ENCODE peak calls at places on chromosomes 1 and 21, in nine cellular contexts. I is transverse colon, D is A549, K is uterus, O is right lobe of liver, L is stomach, R is breast epithelium, F is prostate gland, V is adrenal gland. U is an unnamed sample. For H3K4me1, the result is how much of the 10 kb centered on the place peaks cover.

GRCh38 chr21:33268736-33269441 is 2.7 kb downstream of the IL10RB start:
- DNase-seq in F (peak), L (peak), R (peak), I (peak), V (no peak), K (no peak), O (peak), D (peak), U (peak)

GRCh38 chr1:89948726-89949345 is 46.1 kb upstream of the ZNF326 start:
- DNase-seq in L (no peak), D (no peak), R (no peak), V (no peak), F (no peak), K (no peak), O (no peak), I (no peak), U (no peak)

GRCh38 chr21:39866093-39866492 is 1.1 kb upstream of the PCP4 start:
- DNase-seq in L (no peak), O (no peak), R (no peak), K (no peak), I (no peak), D (no peak), V (peak), F (no peak), U (no peak)

GRCh38 chr1:197783510-197783948 is 8.2 kb upstream of the DENND1B start:
- DNase-seq in L (no peak), V (no peak), D (no peak), R (no peak), K (no peak), O (no peak), F (peak), I (peak), U (no peak)

GRCh38 chr1:183685112-183685713 is 32.1 kb upstream of the APOBEC4 start:
- DNase-seq in K (no peak), L (peak), D (peak), I (no peak), F (no peak), O (no peak), R (no peak), V (no peak), U (no peak)

GRCh38 chr1:201562257-201562656 is 23.3 kb downstream of the NAV1 start:
- DNase-seq in L (no peak), F (no peak), O (no peak), R (no peak), D (peak), K (peak), V (no peak), I (no peak), U (peak)

GRCh38 chr1:245765241-245766000 is 610.6 kb downstream of the KIF26B start:
- DNase-seq in R (no peak), F (no peak), K (no peak), V (no peak), I (no peak), O (no peak), L (no peak), D (no peak), U (no peak)

GRCh38 chr1:235098547-235098946 is 30.1 kb downstream of the TOMM20 start:
- DNase-seq in R (no peak), K (no peak), D (no peak), O (peak), L (no peak), I (no peak), V (no peak), F (no peak), U (no peak)

GRCh38 chr1:966603-967295 is 467 bp downstream of the PLEKHN1 start:
- DNase-seq in L (peak), K (peak), O (peak), D (peak), I (peak), R (peak), F (peak), V (peak), U (peak)

GRCh38 chr1:200107004-200107470 is 79.5 kb downstream of the NR5A2 start:
- DNase-seq in V (no peak), D (peak), L (no peak), F (no peak), O (no peak), I (no peak), R (no peak), K (no peak), U (no peak)

GRCh38 chr1:68831281-68831680 is 334.4 kb upstream of the DEPDC1 start:
- DNase-seq in F (no peak), V (no peak), L (no peak), D (no peak), O (no peak), R (no peak), K (no peak), I (no peak), U (no peak)

GRCh38 chr1:106831511-106831910 is 225.0 kb upstream of the PRMT6 start:
- DNase-seq in V (no peak), R (no peak), F (no peak), L (no peak), K (no peak), D (no peak), I (no peak), O (no peak), U (no peak)

DNA sequence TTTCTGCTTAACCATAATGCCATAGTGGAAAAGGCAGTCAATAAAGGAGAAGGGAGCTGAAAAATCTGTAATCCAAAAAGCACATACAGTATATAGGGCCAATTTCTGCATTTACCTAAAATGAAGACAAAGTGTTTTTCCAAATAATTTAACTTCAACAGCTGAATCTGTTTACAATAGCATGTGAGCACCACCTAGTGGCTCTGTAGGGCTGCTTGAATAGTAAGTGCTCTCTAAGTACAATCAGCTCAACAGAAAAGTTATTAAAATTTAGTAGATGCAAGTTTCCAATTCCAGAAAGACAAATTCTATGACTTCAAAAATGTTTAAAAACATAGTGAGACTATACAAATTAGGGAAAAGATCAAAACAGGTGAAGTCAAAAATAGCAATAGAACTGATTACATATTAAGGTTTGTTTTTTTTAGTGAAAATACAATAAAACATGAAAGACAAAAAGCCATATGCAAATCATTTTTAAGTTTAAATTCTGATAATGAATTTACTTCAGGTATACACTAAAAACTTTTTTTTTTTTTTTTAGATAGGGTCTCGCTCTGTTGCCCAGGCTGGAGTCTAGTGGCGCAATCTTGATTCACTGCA is 220.0 kb downstream of the SETD4 start:
- DNase-seq in I (peak), K (peak), R (no peak), L (peak), F (peak), D (peak), O (peak), V (peak), U (peak)
- TF ChIP-seq POLR2A in I (no peak), K (no peak), R (no peak), L (no peak), F (no peak), D (no peak), O (no peak), V (no peak), U (no peak)

DNA sequence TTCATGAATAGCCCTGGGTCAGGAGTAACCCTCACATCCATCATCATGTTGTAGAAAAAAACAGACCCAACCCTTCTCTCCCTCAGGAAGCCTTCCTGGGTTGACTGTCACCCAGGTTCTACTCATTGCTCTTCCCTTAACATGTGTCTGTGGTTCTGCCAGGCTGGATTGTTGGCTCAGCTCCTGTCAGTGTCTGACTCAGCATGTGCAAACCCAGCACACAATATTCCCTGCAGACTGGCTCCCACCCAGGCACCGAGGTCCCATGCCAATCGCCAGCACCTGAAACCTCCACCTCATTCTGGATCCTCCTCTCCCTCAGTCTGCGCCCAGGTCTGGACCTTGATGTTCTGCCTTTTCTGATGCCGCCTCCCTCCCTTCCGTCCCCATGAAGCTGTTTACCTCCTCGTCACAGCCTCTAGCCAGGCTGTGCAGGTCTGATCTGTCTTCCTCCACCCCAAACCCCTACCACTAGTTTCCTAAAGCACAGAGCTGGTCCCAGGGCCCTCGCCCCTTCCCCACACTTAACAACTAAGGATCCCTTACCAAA is 4.3 kb upstream of the S100A8 start:
- DNase-seq in D (no peak), F (no peak), L (no peak), K (no peak), O (no peak), I (no peak), V (no peak), R (no peak), U (no peak)
- H3K4me3 ChIP-seq in D (no peak), F (no peak), L (no peak), K (no peak), O (no peak), I (no peak), V (no peak), R (no peak), U (no peak)

GRCh38 chr1:208225954-208226937 is 17.9 kb downstream of the PLXNA2 start:
- DNase-seq in D (no peak), F (no peak), K (peak), I (no peak), V (no peak), L (no peak), O (no peak), R (no peak), U (no peak)

GRCh38 chr1:208222376-208223110 is 21.6 kb downstream of the PLXNA2 start:
- DNase-seq in V (no peak), R (no peak), F (no peak), O (no peak), K (no peak), D (no peak), I (no peak), L (no peak), U (no peak)

GRCh38 chr1:208221291-208221622 is 22.9 kb downstream of the PLXNA2 start:
- DNase-seq in R (no peak), V (no peak), F (no peak), O (no peak), K (no peak), L (no peak), I (no peak), D (no peak), U (no peak)

GRCh38 chr1:208224192-208224713 is 19.9 kb downstream of the PLXNA2 start:
- DNase-seq in O (no peak), V (no peak), F (no peak), K (no peak), L (no peak), I (no peak), D (no peak), R (no peak), U (no peak)

GRCh38 chr1:208223136-208223535 is 21.0 kb downstream of the PLXNA2 start:
- DNase-seq in O (no peak), L (no peak), D (no peak), K (no peak), V (no peak), F (no peak), R (no peak), I (no peak), U (no peak)
- H3K4me1 ChIP-seq in O (under half), L (half or more), D (under half), K (under half), V (under half), F (under half), R (under half), I (under half), U (half or more)

DNA sequence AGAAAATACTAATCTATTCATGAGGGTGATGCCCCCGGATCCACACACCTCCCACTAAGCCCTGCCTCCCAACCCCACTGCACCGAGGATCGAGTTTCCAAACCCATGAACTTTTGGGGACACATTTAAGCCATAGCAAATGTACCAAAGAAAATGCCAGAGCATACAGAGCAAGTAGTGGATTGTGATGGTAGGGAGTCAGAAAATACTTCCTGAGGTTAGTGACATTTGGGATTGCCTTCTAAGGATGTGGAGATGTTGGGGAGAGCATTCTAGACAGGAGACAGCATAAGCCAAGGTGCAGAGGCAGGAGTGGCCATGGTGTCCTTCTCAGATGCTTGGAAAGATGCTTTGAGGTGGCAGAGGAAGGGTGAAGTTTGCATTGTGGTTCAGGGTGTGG is 32.2 kb downstream of the ANGEL2 start:
- DNase-seq in D (no peak), I (no peak), O (no peak), R (no peak), L (no peak), K (no peak), V (no peak), F (no peak), U (no peak)
- TF ChIP-seq POLR2A in D (no peak), I (no peak), O (no peak), R (no peak), L (no peak), K (no peak), V (no peak), F (no peak), U (no peak)

DNA sequence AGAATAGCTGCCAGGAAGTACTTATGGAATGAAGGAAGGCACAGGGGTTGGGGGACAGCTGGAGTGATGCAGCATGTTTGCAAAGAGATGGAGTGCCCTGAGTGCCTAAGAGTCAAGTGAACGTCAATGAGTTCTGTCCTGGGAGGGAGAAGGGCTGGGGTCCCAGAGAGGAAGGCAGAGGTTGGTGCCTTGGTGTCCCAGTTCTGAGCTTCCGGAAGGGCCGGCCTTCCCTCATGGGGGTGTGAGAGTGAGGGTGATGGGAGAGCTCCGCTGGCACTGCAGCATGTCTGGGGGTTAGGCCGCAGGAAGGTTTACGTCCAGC is 17.6 kb downstream of the NES start:
- DNase-seq in I (no peak), F (no peak), D (no peak), O (no peak), K (no peak), R (no peak), L (no peak), V (no peak), U (no peak)
- H3K4me3 ChIP-seq in I (peak), F (no peak), D (peak), O (no peak), K (no peak), R (no peak), L (peak), V (peak), U (no peak)

DNA sequence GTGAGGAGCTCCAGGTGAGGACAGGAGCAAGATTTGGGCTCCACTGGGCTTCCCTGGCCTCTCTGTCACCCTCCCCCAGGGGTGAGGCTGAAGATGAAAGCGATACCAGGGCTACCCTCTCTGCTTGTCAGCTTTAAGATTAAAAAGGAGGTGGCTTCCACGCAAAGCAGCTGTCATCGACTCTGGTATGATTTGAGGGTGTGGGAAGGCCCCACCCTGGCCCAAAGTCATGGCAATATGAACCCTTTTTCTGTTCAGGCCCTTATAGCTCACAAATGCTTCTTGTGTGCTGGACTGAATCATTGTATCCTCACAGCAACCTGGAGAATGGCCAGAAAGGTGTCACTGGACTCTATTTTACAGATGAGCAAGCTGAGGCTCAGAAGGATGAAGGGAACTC is 41.6 kb downstream of the NUAK2 start:
- DNase-seq in O (no peak), K (no peak), D (no peak), F (no peak), V (no peak), R (no peak), L (no peak), I (peak), U (no peak)
- H3K4me1 ChIP-seq in O (under half), K (under half), D (half or more), F (under half), V (under half), R (under half), L (under half), I (under half), U (under half)

DNA sequence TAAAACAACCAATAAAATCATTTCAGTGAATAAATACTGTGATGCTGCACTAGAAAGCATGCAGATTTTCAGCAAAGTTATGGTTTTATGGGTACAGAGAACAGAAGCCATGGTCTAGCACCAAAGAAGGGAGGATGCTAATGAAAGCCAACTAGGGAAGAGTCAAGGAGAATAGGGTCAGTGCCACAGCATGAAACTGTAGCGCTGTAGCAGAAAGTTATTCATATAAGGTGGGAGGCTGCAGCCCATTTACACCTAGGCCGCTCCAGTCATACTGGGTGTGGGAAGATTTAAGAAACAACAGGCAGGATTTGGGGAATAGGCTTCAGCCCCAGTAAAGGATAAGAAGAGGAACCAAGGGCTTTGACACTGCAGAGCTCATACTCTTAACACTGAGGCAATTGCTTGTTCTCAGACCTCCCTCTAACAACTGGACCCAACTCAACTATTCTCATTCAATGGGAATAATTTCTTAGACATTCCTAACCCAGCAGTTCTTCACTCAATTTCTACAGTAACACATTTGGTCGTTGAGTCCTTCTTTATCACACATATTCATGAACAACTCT is 4.4 kb downstream of the IFI16 start:
- DNase-seq in F (no peak), O (no peak), K (no peak), I (no peak), L (no peak), V (no peak), D (no peak), R (no peak), U (no peak)
- TF ChIP-seq POLR2A in F (no peak), O (no peak), K (no peak), I (no peak), L (no peak), V (no peak), D (no peak), R (no peak), U (no peak)

GRCh38 chr21:16116798-16117197 is 387.0 kb downstream of the USP25 start:
- DNase-seq in D (peak), I (no peak), F (no peak), V (no peak), L (no peak), K (no peak), R (no peak), O (no peak), U (no peak)
- H3K4me3 ChIP-seq in D (no peak), I (no peak), F (no peak), V (no peak), L (no peak), K (no peak), R (no peak), O (no peak), U (no peak)

GRCh38 chr1:28196330-28196729 is 19.8 kb upstream of the PTAFR start:
- DNase-seq in K (no peak), V (no peak), O (peak), I (no peak), D (no peak), R (no peak), L (no peak), F (no peak), U (no peak)

GRCh38 chr1:28195780-28196179 is 19.3 kb upstream of the PTAFR start:
- DNase-seq in O (peak), L (no peak), V (no peak), I (no peak), R (no peak), D (no peak), K (no peak), F (no peak), U (no peak)

GRCh38 chr1:28193701-28194161 is 17.2 kb upstream of the PTAFR start:
- DNase-seq in F (no peak), I (no peak), D (no peak), O (peak), K (no peak), R (no peak), L (no peak), V (no peak), U (no peak)

GRCh38 chr1:28190996-28191645 is 14.6 kb upstream of the PTAFR start:
- DNase-seq in O (peak), D (no peak), R (no peak), V (no peak), L (no peak), K (no peak), I (no peak), F (no peak), U (no peak)

GRCh38 chr1:28194326-28195035 is 18.0 kb upstream of the PTAFR start:
- DNase-seq in K (no peak), R (no peak), I (no peak), D (no peak), O (peak), L (no peak), F (no peak), V (no peak), U (no peak)
- H3K4me1 ChIP-seq in K (under half), R (under half), I (under half), D (under half), O (under half), L (under half), F (under half), V (under half), U (under half)

U was measured in heart left ventricle.